ENCODE peak calls at places on chromosomes 2 and 18, in four cellular contexts. L is ovary, P is hepatocyte, F is transverse colon. N is an unnamed sample. For H3K9me3 and H3K4me1, the result is how much of the 10 kb centered on the place peaks cover.

GRCh38 chr2:112253261-112253807 is 1.5 kb downstream of the ZC3H8 start:
- DNase-seq in L (no peak), P (no peak), F (no peak), N (no peak)

GRCh38 chr2:217929757-217930707 is 72.8 kb downstream of the TNS1 start:
- DNase-seq in L (no peak), P (no peak), F (peak), N (peak)

GRCh38 chr2:177692828-177693269 is 300.3 kb downstream of the AGPS start:
- DNase-seq in L (no peak), P (peak), F (no peak), N (no peak)

GRCh38 chr2:217398860-217399259 is 539.0 kb upstream of the TNP1 start:
- DNase-seq in L (no peak), P (no peak), F (no peak), N (peak)

GRCh38 chr2:158529379-158530110 is 72.8 kb downstream of the PKP4 start:
- DNase-seq in L (no peak), P (no peak), F (no peak), N (no peak)

GRCh38 chr18:65811307-65811706 is 60.5 kb downstream of the CDH7 start:
- DNase-seq in L (no peak), P (no peak), F (no peak), N (no peak)

GRCh38 chr2:37779611-37780010 is 108.2 kb upstream of the CDC42EP3 start:
- DNase-seq in L (no peak), P (no peak), F (no peak), N (no peak)

GRCh38 chr2:109256921-109257320 is 127.9 kb downstream of the SH3RF3 start:
- DNase-seq in L (no peak), P (no peak), F (peak), N (no peak)

GRCh38 chr18:52439457-52439856 is 99.5 kb downstream of the DCC start:
- DNase-seq in L (no peak), P (no peak), F (no peak), N (no peak)

GRCh38 chr2:169895294-169895985 is 68.2 kb downstream of the UBR3 start:
- DNase-seq in L (no peak), P (no peak), F (no peak), N (no peak)

GRCh38 chr2:12761109-12761508 is 44.4 kb downstream of the TRIB2 start:
- DNase-seq in L (no peak), P (no peak), F (no peak), N (no peak)

GRCh38 chr2:158573739-158574138 is 117.0 kb downstream of the PKP4 start:
- DNase-seq in L (no peak), P (no peak), F (no peak), N (no peak)

GRCh38 chr2:9857814-9858729 is 14.8 kb downstream of the TAF1B start:
- DNase-seq in L (no peak), P (no peak), F (no peak), N (no peak)

GRCh38 chr2:18626958-18627650 is 37.7 kb upstream of the NT5C1B start:
- DNase-seq in L (no peak), P (no peak), F (no peak), N (no peak)

GRCh38 chr2:149422337-149422990 is 92.1 kb downstream of the LYPD6 start:
- DNase-seq in L (no peak), P (peak), F (no peak), N (no peak)

GRCh38 chr2:235740821-235741220 is 247.0 kb downstream of the AGAP1 start:
- DNase-seq in L (no peak), P (peak), F (peak), N (no peak)

GRCh38 chr2:171225302-171225980 is 64.7 kb upstream of the TLK1 start:
- DNase-seq in L (no peak), P (peak), F (no peak), N (no peak)

GRCh38 chr2:64157792-64158191 is 13.6 kb upstream of the PELI1 start:
- DNase-seq in L (no peak), P (peak), F (no peak), N (no peak)

GRCh38 chr2:108348816-108349570 is 28.8 kb upstream of the SULT1C4 start:
- DNase-seq in L (no peak), P (no peak), F (no peak), N (no peak)

GRCh38 chr2:41207578-41207977 is 755.7 kb upstream of the SLC8A1 start:
- DNase-seq in L (no peak), P (no peak), F (no peak), N (no peak)

GRCh38 chr2:100470898-100471514 is 724 bp downstream of the NMS start:
- DNase-seq in L (peak), P (peak), F (no peak), N (peak)

GRCh38 chr2:109148347-109148746 is 19.3 kb downstream of the SH3RF3 start:
- DNase-seq in L (no peak), P (no peak), F (no peak), N (no peak)

GRCh38 chr2:237563816-237564215 is 2.6 kb upstream of the PRLH start:
- DNase-seq in L (peak), P (peak), F (no peak), N (no peak)

GRCh38 chr2:120984452-120985173 is 248.9 kb downstream of the GLI2 start:
- DNase-seq in L (no peak), P (no peak), F (no peak), N (no peak)

GRCh38 chr2:70936165-70936978 is 672 bp downstream of the ATP6V1B1 start:
- DNase-seq in L (no peak), P (no peak), F (no peak), N (no peak)

GRCh38 chr2:240602266-240603050 is 15.9 kb downstream of the CAPN10 start:
- DNase-seq in L (no peak), P (no peak), F (peak), N (no peak)

GRCh38 chr2:29723255-29724001 is 198.0 kb downstream of the ALK start:
- DNase-seq in L (no peak), P (no peak), F (peak), N (no peak)

GRCh38 chr18:76633504-76634259 is 138.6 kb upstream of the ZNF516 start:
- DNase-seq in L (no peak), P (no peak), F (no peak), N (no peak)

GRCh38 chr2:17646096-17646554 is 105.6 kb downstream of the VSNL1 start:
- DNase-seq in L (no peak), P (peak), F (peak), N (no peak)

GRCh38 chr2:161946489-161947107 is 127.4 kb downstream of the DPP4 start:
- DNase-seq in L (no peak), P (peak), F (no peak), N (no peak)

GRCh38 chr18:2961828-2962227 is 51.1 kb downstream of the LPIN2 start:
- DNase-seq in L (no peak), P (no peak), F (no peak), N (no peak)

GRCh38 chr2:120525056-120526046 is 179.4 kb downstream of the INHBB start:
- DNase-seq in L (no peak), P (peak), F (no peak), N (no peak)

GRCh38 chr2:182463760-182464159 is 36.9 kb upstream of the PDE1A start:
- DNase-seq in L (no peak), P (no peak), F (no peak), N (no peak)

GRCh38 chr2:12555012-12555645 is 161.6 kb upstream of the TRIB2 start:
- DNase-seq in L (no peak), P (peak), F (no peak), N (no peak)

GRCh38 chr2:9114457-9114856 is 92.2 kb upstream of the ASAP2 start:
- DNase-seq in L (no peak), P (no peak), F (no peak), N (no peak)

GRCh38 chr2:19101968-19102367 is 256.5 kb downstream of the OSR1 start:
- DNase-seq in L (no peak), P (no peak), F (no peak), N (no peak)

GRCh38 chr2:23606968-23607367 is 222.0 kb downstream of the KLHL29 start:
- DNase-seq in L (no peak), P (no peak), F (no peak), N (no peak)

GRCh38 chr18:61676763-61677434 is 215.9 kb downstream of the RNF152 start:
- DNase-seq in L (no peak), P (no peak), F (no peak), N (no peak)

GRCh38 chr18:42289526-42289925 is 334.5 kb downstream of the PIK3C3 start:
- DNase-seq in L (no peak), P (no peak), F (no peak), N (no peak)

DNA sequence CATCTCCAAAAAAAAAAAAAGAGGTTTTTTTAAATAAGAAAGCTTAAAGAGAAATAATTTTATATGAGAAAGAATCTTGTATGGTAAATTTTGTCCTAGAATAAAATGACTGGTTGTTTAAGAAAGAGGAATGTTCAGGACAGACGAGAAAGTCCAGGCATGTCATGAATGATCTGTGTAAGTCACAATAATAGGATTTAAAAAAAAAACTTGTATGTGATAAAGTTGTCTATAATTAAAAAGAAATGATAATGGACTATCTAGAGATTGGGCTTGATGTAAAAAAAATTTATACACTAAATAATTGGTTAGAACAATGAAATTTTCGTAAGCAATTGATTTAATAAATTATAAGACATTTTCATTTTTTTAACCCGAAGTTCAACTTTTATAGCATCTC is 71.7 kb upstream of the ABCA12 start:
- DNase-seq in L (no peak), P (no peak), F (no peak), N (no peak)
- H3K9me3 ChIP-seq in L (under half), P (under half), F (under half), N (under half)

DNA sequence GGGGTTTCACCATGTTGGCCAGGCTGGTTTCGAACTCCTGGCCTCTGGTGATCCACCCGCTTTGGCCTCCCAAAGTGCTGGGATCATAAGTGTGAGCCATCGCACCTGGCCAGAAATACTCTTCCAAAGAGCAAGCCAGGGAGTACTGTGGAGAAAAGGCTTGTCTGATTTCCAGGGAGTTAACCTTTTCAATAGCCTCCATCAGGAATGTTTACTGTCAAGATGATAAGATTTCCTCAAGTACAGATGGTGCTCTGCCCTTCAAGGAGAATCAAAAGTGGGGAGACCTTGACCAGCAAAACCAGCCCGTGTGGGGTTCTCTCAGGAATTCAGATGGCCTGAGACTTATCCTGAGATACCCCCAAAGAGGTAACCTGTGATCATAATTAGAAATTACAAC is 237.2 kb downstream of the PRKCE start:
- DNase-seq in L (no peak), P (no peak), F (no peak), N (no peak)
- H3K4me1 ChIP-seq in L (under half), P (under half), F (half or more), N (half or more)

GRCh38 chr18:23340661-23341060 is 112.4 kb upstream of the RIOK3 start:
- DNase-seq in L (no peak), P (peak), F (no peak), N (peak)

GRCh38 chr18:23341383-23341782 is 111.7 kb upstream of the RIOK3 start:
- DNase-seq in L (no peak), P (no peak), F (no peak), N (no peak)

GRCh38 chr18:23334569-23334968 is 118.5 kb upstream of the RIOK3 start:
- DNase-seq in L (no peak), P (no peak), F (no peak), N (no peak)

GRCh38 chr18:23336072-23336471 is 117.0 kb upstream of the RIOK3 start:
- DNase-seq in L (no peak), P (no peak), F (no peak), N (no peak)

DNA sequence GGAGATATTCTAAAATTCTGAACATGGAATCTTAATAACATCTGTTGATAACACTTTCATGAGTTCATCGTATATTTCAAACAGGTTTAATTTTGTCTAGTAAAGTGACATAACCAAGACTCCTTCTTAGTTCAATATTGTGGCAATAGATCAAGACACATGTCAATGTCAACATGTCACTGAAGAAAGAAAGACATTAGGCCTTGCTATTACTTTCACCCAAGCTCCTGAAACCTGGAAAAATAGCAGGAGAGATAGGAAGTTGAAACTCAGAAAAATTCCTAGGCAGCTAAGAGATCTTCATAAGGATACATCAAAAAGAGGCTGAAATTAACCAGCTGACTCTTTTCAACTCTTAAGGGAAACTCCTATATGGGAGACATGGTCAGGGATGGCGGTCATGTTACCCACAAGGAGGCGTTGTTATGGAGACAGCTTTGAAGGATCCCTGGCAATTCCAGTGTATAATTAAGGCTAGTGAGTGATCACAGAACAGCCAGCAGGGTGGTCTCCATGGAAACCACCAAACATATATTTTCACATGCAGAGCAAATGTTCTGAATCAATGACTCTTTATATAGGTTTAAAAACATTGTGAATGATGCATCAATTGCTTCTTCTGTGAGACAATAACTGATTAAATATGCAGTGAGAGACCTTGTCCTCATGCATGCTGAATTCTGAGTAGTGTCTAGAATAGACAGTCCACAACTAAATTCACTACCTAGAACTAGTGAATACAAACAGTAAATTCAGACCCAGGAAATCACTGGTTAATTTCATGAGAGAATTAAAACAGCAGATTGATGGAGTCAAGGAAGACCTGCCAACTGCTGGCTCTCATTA is 115.3 kb upstream of the RIOK3 start:
- DNase-seq in L (no peak), P (peak), F (no peak), N (no peak)
- TF ChIP-seq CTCF in L (no peak), P (no peak), F (no peak), N (no peak)

GRCh38 chr2:3192920-3193319 is 184.7 kb downstream of the EIPR1 start:
- DNase-seq in L (no peak), P (no peak), F (no peak), N (no peak)
- H3K9me3 ChIP-seq in L (under half), P (under half), F (under half), N (under half)

GRCh38 chr18:56787392-56787791 is 136.2 kb downstream of the WDR7 start:
- DNase-seq in L (no peak), P (no peak), F (no peak), N (no peak)

GRCh38 chr18:56789889-56790180 is 138.7 kb downstream of the WDR7 start:
- DNase-seq in L (no peak), P (no peak), F (no peak), N (no peak)

GRCh38 chr18:56789004-56789888 is 138.1 kb downstream of the WDR7 start:
- DNase-seq in L (no peak), P (peak), F (peak), N (no peak)

DNA sequence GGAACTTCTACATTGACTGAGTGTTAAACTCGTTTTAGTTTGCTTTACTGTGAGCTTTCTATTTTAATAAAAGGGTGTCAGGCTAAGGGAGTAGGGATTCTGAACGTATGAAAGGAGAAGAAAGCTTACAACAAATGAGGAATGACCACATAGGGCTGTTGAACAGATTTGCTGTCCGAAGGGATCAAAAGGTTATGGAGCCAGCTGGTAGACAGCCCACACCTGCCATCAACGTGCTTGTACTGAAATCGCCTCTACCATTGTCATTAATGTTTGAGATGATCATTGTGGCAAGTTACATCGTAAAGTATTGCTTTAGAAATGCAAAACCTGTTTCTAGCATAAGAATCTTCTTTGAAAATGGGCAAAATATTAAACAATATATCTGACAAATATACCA is 133.8 kb downstream of the WDR7 start:
- DNase-seq in L (no peak), P (no peak), F (no peak), N (no peak)
- H3K4me1 ChIP-seq in L (under half), P (under half), F (under half), N (under half)